ENCODE peak calls at places on chromosomes 12 and 14, in six cellular contexts. One of them, this sample, is unnamed.

GRCh38 chr12:26651566-26652188 is 181.3 kb downstream of the ITPR2 start:
- DNase-seq in globus pallidus: peak; percentile 81
- DNase-seq in mesendoderm: peak; percentile 88
- DNase-seq in brain pericyte: no peak
- DNase-seq in small intestine: peak; percentile 54
- DNase-seq in ELF-1: peak; percentile 77
- DNase-seq in this sample: peak; percentile 66

GRCh38 chr12:120849765-120850164 is 54.4 kb downstream of the SPPL3 start:
- DNase-seq in globus pallidus: no peak
- DNase-seq in ELF-1: no peak
- DNase-seq in brain pericyte: no peak
- DNase-seq in mesendoderm: no peak
- DNase-seq in small intestine: no peak
- DNase-seq in this sample: no peak

GRCh38 chr12:98997899-98998298 is 352.8 kb downstream of the APAF1 start:
- DNase-seq in small intestine: no peak
- DNase-seq in mesendoderm: no peak
- DNase-seq in ELF-1: no peak
- DNase-seq in brain pericyte: no peak
- DNase-seq in globus pallidus: no peak
- DNase-seq in this sample: no peak

GRCh38 chr12:69401940-69402339 is 42.4 kb downstream of the YEATS4 start:
- DNase-seq in small intestine: no peak
- DNase-seq in brain pericyte: no peak
- DNase-seq in globus pallidus: no peak
- DNase-seq in mesendoderm: no peak
- DNase-seq in ELF-1: no peak
- DNase-seq in this sample: no peak

GRCh38 chr12:57462307-57463253 is 3.0 kb downstream of the GLI1 start:
- DNase-seq in brain pericyte: peak; percentile 71
- DNase-seq in ELF-1: peak; percentile 97
- DNase-seq in small intestine: peak; percentile 91
- DNase-seq in globus pallidus: peak; percentile 78
- DNase-seq in mesendoderm: peak; percentile 98
- DNase-seq in this sample: peak; percentile 90

GRCh38 chr14:105495101-105495989 is 4.3 kb downstream of the TEDC1 start:
- DNase-seq in mesendoderm: no peak
- DNase-seq in small intestine: no peak
- DNase-seq in globus pallidus: no peak
- DNase-seq in brain pericyte: no peak
- DNase-seq in ELF-1: no peak
- DNase-seq in this sample: no peak

GRCh38 chr12:120887253-120888043 is 16.7 kb downstream of the SPPL3 start:
- DNase-seq in small intestine: no peak
- DNase-seq in globus pallidus: no peak
- DNase-seq in ELF-1: no peak
- DNase-seq in brain pericyte: no peak
- DNase-seq in mesendoderm: no peak
- DNase-seq in this sample: no peak

GRCh38 chr12:19643635-19644034 is 204.3 kb downstream of the AEBP2 start:
- DNase-seq in mesendoderm: peak; percentile 96
- DNase-seq in small intestine: peak; percentile 9
- DNase-seq in brain pericyte: peak; percentile 22
- DNase-seq in ELF-1: peak; percentile 71
- DNase-seq in globus pallidus: peak; percentile 17
- DNase-seq in this sample: no peak

GRCh38 chr12:81164827-81165226 is 86.9 kb downstream of the ACSS3 start:
- DNase-seq in mesendoderm: no peak
- DNase-seq in ELF-1: no peak
- DNase-seq in small intestine: no peak
- DNase-seq in brain pericyte: no peak
- DNase-seq in globus pallidus: no peak
- DNase-seq in this sample: no peak

GRCh38 chr12:88035907-88036289 is 6.7 kb upstream of the C12orf50 start:
- DNase-seq in small intestine: peak; percentile 37
- DNase-seq in mesendoderm: no peak
- DNase-seq in brain pericyte: no peak
- DNase-seq in globus pallidus: no peak
- DNase-seq in ELF-1: no peak
- DNase-seq in this sample: no peak

GRCh38 chr14:57609313-57609712 is 115.7 kb upstream of the CCDC198 start:
- DNase-seq in mesendoderm: no peak
- DNase-seq in globus pallidus: no peak
- DNase-seq in small intestine: no peak
- DNase-seq in brain pericyte: no peak
- DNase-seq in ELF-1: no peak
- DNase-seq in this sample: no peak

GRCh38 chr12:18387706-18388105 is 126.4 kb downstream of the PIK3C2G start:
- DNase-seq in globus pallidus: no peak
- DNase-seq in ELF-1: no peak
- DNase-seq in brain pericyte: no peak
- DNase-seq in mesendoderm: no peak
- DNase-seq in small intestine: no peak
- DNase-seq in this sample: no peak

GRCh38 chr12:112303004-112303403 is 79.2 kb downstream of the HECTD4 start:
- DNase-seq in small intestine: no peak
- DNase-seq in mesendoderm: peak; percentile 82
- DNase-seq in brain pericyte: no peak
- DNase-seq in globus pallidus: no peak
- DNase-seq in ELF-1: no peak
- DNase-seq in this sample: no peak

GRCh38 chr14:29039171-29039570 is 272.6 kb downstream of the FOXG1 start:
- DNase-seq in ELF-1: no peak
- DNase-seq in brain pericyte: no peak
- DNase-seq in small intestine: no peak
- DNase-seq in globus pallidus: no peak
- DNase-seq in mesendoderm: peak; percentile 57
- DNase-seq in this sample: no peak

GRCh38 chr12:96047621-96048211 is 12.3 kb upstream of the LTA4H start:
- DNase-seq in small intestine: peak; percentile 58
- DNase-seq in mesendoderm: no peak
- DNase-seq in ELF-1: no peak
- DNase-seq in globus pallidus: no peak
- DNase-seq in brain pericyte: no peak
- DNase-seq in this sample: peak; percentile 50

GRCh38 chr12:78820946-78821345 is 43.6 kb upstream of the SYT1 start:
- DNase-seq in brain pericyte: no peak
- DNase-seq in small intestine: no peak
- DNase-seq in globus pallidus: no peak
- DNase-seq in ELF-1: no peak
- DNase-seq in mesendoderm: no peak
- DNase-seq in this sample: no peak

GRCh38 chr14:60051690-60052324 is 39.9 kb upstream of the PCNX4 start:
- DNase-seq in small intestine: no peak
- DNase-seq in ELF-1: no peak
- DNase-seq in globus pallidus: no peak
- DNase-seq in brain pericyte: no peak
- DNase-seq in mesendoderm: no peak
- DNase-seq in this sample: no peak

GRCh38 chr12:1890119-1890703 is 28.2 kb downstream of the CACNA2D4 start:
- DNase-seq in small intestine: no peak
- DNase-seq in ELF-1: no peak
- DNase-seq in mesendoderm: no peak
- DNase-seq in brain pericyte: no peak
- DNase-seq in globus pallidus: no peak
- DNase-seq in this sample: no peak

GRCh38 chr12:132129007-132129406 is 15.1 kb downstream of the DDX51 start:
- DNase-seq in brain pericyte: no peak
- DNase-seq in small intestine: no peak
- DNase-seq in ELF-1: no peak
- DNase-seq in globus pallidus: no peak
- DNase-seq in mesendoderm: no peak
- DNase-seq in this sample: no peak

GRCh38 chr14:32933943-32934890 is 4.5 kb upstream of the NPAS3 start:
- DNase-seq in mesendoderm: peak; percentile 60
- DNase-seq in ELF-1: peak; percentile 39
- DNase-seq in brain pericyte: no peak
- DNase-seq in small intestine: no peak
- DNase-seq in globus pallidus: peak; percentile 77
- DNase-seq in this sample: no peak

GRCh38 chr12:4273651-4274395 is at the start of gene CCND2:
- DNase-seq in ELF-1: peak; percentile 91
- DNase-seq in small intestine: peak; percentile 93
- DNase-seq in globus pallidus: peak; percentile 68
- DNase-seq in mesendoderm: peak; percentile 99
- DNase-seq in brain pericyte: no peak
- DNase-seq in this sample: peak; percentile 92

GRCh38 chr12:132389526-132390286 is 60.3 kb upstream of the GALNT9 start:
- DNase-seq in small intestine: no peak
- DNase-seq in brain pericyte: no peak
- DNase-seq in globus pallidus: no peak
- DNase-seq in ELF-1: no peak
- DNase-seq in mesendoderm: no peak
- DNase-seq in this sample: no peak

GRCh38 chr12:121918679-121919038 is 267 bp downstream of the CFAP251 start:
- DNase-seq in mesendoderm: no peak
- DNase-seq in globus pallidus: no peak
- DNase-seq in small intestine: no peak
- DNase-seq in ELF-1: no peak
- DNase-seq in brain pericyte: no peak
- DNase-seq in this sample: no peak

GRCh38 chr12:54222609-54223008 is 33.8 kb upstream of the SMUG1 start:
- DNase-seq in mesendoderm: no peak
- DNase-seq in globus pallidus: no peak
- DNase-seq in brain pericyte: no peak
- DNase-seq in ELF-1: no peak
- DNase-seq in small intestine: no peak
- DNase-seq in this sample: no peak

GRCh38 chr12:105214141-105214540 is 21.8 kb downstream of the APPL2 start:
- DNase-seq in globus pallidus: no peak
- DNase-seq in small intestine: no peak
- DNase-seq in ELF-1: no peak
- DNase-seq in brain pericyte: no peak
- DNase-seq in mesendoderm: no peak
- DNase-seq in this sample: no peak

GRCh38 chr14:50533314-50533705 is 941 bp upstream of the MAP4K5 start:
- DNase-seq in ELF-1: no peak
- DNase-seq in globus pallidus: no peak
- DNase-seq in small intestine: no peak
- DNase-seq in mesendoderm: no peak
- DNase-seq in brain pericyte: no peak
- DNase-seq in this sample: no peak

GRCh38 chr12:12518919-12519318 is 43.7 kb downstream of the DUSP16 start:
- DNase-seq in ELF-1: no peak
- DNase-seq in globus pallidus: no peak
- DNase-seq in mesendoderm: no peak
- DNase-seq in small intestine: no peak
- DNase-seq in brain pericyte: no peak
- DNase-seq in this sample: no peak

GRCh38 chr12:100141666-100141997 is 1.0 kb downstream of the BLTP3B start:
- DNase-seq in globus pallidus: peak; percentile 48
- DNase-seq in ELF-1: no peak
- DNase-seq in mesendoderm: peak; percentile 28
- DNase-seq in small intestine: no peak
- DNase-seq in brain pericyte: no peak
- DNase-seq in this sample: no peak

GRCh38 chr12:113659015-113659414 is 187.3 kb upstream of the LHX5 start:
- DNase-seq in ELF-1: no peak
- DNase-seq in brain pericyte: no peak
- DNase-seq in globus pallidus: no peak
- DNase-seq in mesendoderm: no peak
- DNase-seq in small intestine: no peak
- DNase-seq in this sample: no peak

GRCh38 chr12:11656550-11656949 is 7.1 kb downstream of the ETV6 start:
- DNase-seq in globus pallidus: no peak
- DNase-seq in small intestine: no peak
- DNase-seq in brain pericyte: no peak
- DNase-seq in mesendoderm: no peak
- DNase-seq in ELF-1: peak; percentile 52
- DNase-seq in this sample: no peak